ENCODE peak calls at places on chromosomes 6 and 20, in seven cellular contexts. One of them, this sample, is unnamed.
A peak's percentile ranks its signal among the peaks of the same experiment; 100 is the strongest.

GRCh38 chr20:43925786-43926185 is 11.1 kb downstream of the TOX2 start:
- DNase-seq in GM23248: peak; percentile 63
- DNase-seq in GM20000: no peak
- DNase-seq in HS-27A: no peak
- DNase-seq in OCI-LY7: no peak
- DNase-seq in amniotic epithelial cell: peak; percentile 46
- DNase-seq in mucosa of gallbladder: no peak
- DNase-seq in this sample: no peak

GRCh38 chr20:35305682-35306556 is 13.7 kb upstream of the FAM83C start:
- DNase-seq in GM20000: no peak
- DNase-seq in mucosa of gallbladder: peak; percentile 72
- DNase-seq in OCI-LY7: no peak
- DNase-seq in GM23248: peak; percentile 100
- DNase-seq in HS-27A: peak; percentile 99
- DNase-seq in amniotic epithelial cell: peak; percentile 99
- DNase-seq in this sample: no peak

GRCh38 chr20:32152421-32153155 is 43.1 kb downstream of the TM9SF4 start:
- DNase-seq in GM23248: no peak
- DNase-seq in HS-27A: no peak
- DNase-seq in GM20000: no peak
- DNase-seq in OCI-LY7: no peak
- DNase-seq in mucosa of gallbladder: peak; percentile 21
- DNase-seq in amniotic epithelial cell: no peak
- DNase-seq in this sample: no peak

GRCh38 chr6:56911847-56912246 is 43.1 kb upstream of the BEND6 start:
- DNase-seq in GM20000: no peak
- DNase-seq in amniotic epithelial cell: peak; percentile 12
- DNase-seq in mucosa of gallbladder: no peak
- DNase-seq in HS-27A: peak; percentile 39
- DNase-seq in OCI-LY7: no peak
- DNase-seq in GM23248: peak; percentile 73
- DNase-seq in this sample: no peak

GRCh38 chr6:15879372-15880261 is 216.8 kb upstream of the DTNBP1 start:
- DNase-seq in HS-27A: peak; percentile 24
- DNase-seq in GM20000: peak; percentile 65
- DNase-seq in mucosa of gallbladder: peak; percentile 37
- DNase-seq in OCI-LY7: peak; percentile 31
- DNase-seq in amniotic epithelial cell: peak; percentile 51
- DNase-seq in GM23248: peak; percentile 86
- DNase-seq in this sample: peak; percentile 30

GRCh38 chr6:48695872-48696271 is 584.9 kb upstream of the PTCHD4 start:
- DNase-seq in HS-27A: no peak
- DNase-seq in mucosa of gallbladder: no peak
- DNase-seq in GM23248: no peak
- DNase-seq in OCI-LY7: no peak
- DNase-seq in amniotic epithelial cell: no peak
- DNase-seq in GM20000: no peak
- DNase-seq in this sample: no peak

GRCh38 chr6:11810854-11811643 is 32.4 kb upstream of the ADTRP start:
- DNase-seq in HS-27A: no peak
- DNase-seq in GM20000: no peak
- DNase-seq in amniotic epithelial cell: peak; percentile 72
- DNase-seq in mucosa of gallbladder: no peak
- DNase-seq in OCI-LY7: no peak
- DNase-seq in GM23248: peak; percentile 81
- DNase-seq in this sample: no peak

GRCh38 chr6:134802426-134803058 is 147.4 kb downstream of the ALDH8A1 start:
- DNase-seq in OCI-LY7: no peak
- DNase-seq in GM20000: no peak
- DNase-seq in HS-27A: no peak
- DNase-seq in GM23248: no peak
- DNase-seq in amniotic epithelial cell: peak; percentile 72
- DNase-seq in mucosa of gallbladder: no peak
- DNase-seq in this sample: no peak

GRCh38 chr6:106250997-106251396 is 74.6 kb downstream of the ATG5 start:
- DNase-seq in mucosa of gallbladder: no peak
- DNase-seq in GM20000: no peak
- DNase-seq in HS-27A: no peak
- DNase-seq in amniotic epithelial cell: no peak
- DNase-seq in GM23248: no peak
- DNase-seq in OCI-LY7: no peak
- DNase-seq in this sample: no peak

GRCh38 chr6:24683297-24684296 is 16.7 kb downstream of the ACOT13 start:
- DNase-seq in GM23248: no peak
- DNase-seq in amniotic epithelial cell: no peak
- DNase-seq in HS-27A: no peak
- DNase-seq in OCI-LY7: no peak
- DNase-seq in mucosa of gallbladder: no peak
- DNase-seq in GM20000: no peak
- DNase-seq in this sample: no peak

GRCh38 chr6:141026504-141026903 is 1106.2 kb upstream of the GJE1 start:
- DNase-seq in amniotic epithelial cell: no peak
- DNase-seq in OCI-LY7: no peak
- DNase-seq in mucosa of gallbladder: peak; percentile 34
- DNase-seq in GM20000: no peak
- DNase-seq in GM23248: no peak
- DNase-seq in HS-27A: no peak
- DNase-seq in this sample: no peak

GRCh38 chr6:113879186-113880096 is 22.3 kb downstream of the MARCKS start:
- DNase-seq in OCI-LY7: peak; percentile 24
- DNase-seq in HS-27A: no peak
- DNase-seq in GM23248: peak; percentile 87
- DNase-seq in GM20000: peak; percentile 67
- DNase-seq in amniotic epithelial cell: peak; percentile 77
- DNase-seq in mucosa of gallbladder: peak; percentile 57
- DNase-seq in this sample: peak; percentile 66

GRCh38 chr20:35329435-35330139 is 37.4 kb upstream of the FAM83C start:
- DNase-seq in mucosa of gallbladder: no peak
- DNase-seq in OCI-LY7: peak; percentile 61
- DNase-seq in amniotic epithelial cell: peak; percentile 62
- DNase-seq in HS-27A: peak; percentile 79
- DNase-seq in GM20000: peak; percentile 37
- DNase-seq in GM23248: peak; percentile 51
- DNase-seq in this sample: peak; percentile 50